ENCODE peak calls at places on chromosomes 3 and 15, in six cellular contexts. A is H1, H is WTC11, J is K562, K is A549, I is HepG2. N is an unnamed sample.

GRCh38 chr3:51538459-51539290 is at the start of gene RAD54L2:
- DNase-seq in A (peak; percentile 33), H (peak; percentile 85), J (peak; percentile 85), K (peak; percentile 67), I (peak; percentile 61), N (peak; percentile 86)

GRCh38 chr3:139718415-139718814 is 40.6 kb upstream of the NMNAT3 start:
- DNase-seq in A (peak; percentile 21), H (peak; percentile 60), J (peak; percentile 11), K (peak; percentile 25), I (peak; percentile 18), N (no peak)

GRCh38 chr3:106302451-106303221 is 433.8 kb upstream of the CBLB start:
- DNase-seq in A (no peak), H (no peak), J (no peak), K (no peak), I (no peak), N (no peak)

GRCh38 chr3:161920196-161920595 is 423.6 kb downstream of the OTOL1 start:
- DNase-seq in A (no peak), H (no peak), J (no peak), K (no peak), I (no peak), N (no peak)

GRCh38 chr3:32797776-32798175 is 20.0 kb upstream of the TRIM71 start:
- DNase-seq in A (no peak), H (no peak), J (no peak), K (no peak), I (no peak), N (no peak)

GRCh38 chr3:136249091-136249490 is 1.0 kb upstream of the PCCB start:
- DNase-seq in A (no peak), H (no peak), J (no peak), K (no peak), I (peak; percentile 32), N (no peak)

GRCh38 chr15:76823903-76824302 is 81.2 kb downstream of the SCAPER start:
- DNase-seq in A (no peak), H (no peak), J (no peak), K (no peak), I (no peak), N (no peak)

GRCh38 chr3:120274739-120275167 is 10.3 kb downstream of the GPR156 start:
- DNase-seq in A (no peak), H (no peak), J (no peak), K (no peak), I (peak; percentile 80), N (no peak)

GRCh38 chr3:4078903-4079302 is 224.3 kb upstream of the SETMAR start:
- DNase-seq in A (no peak), H (no peak), J (no peak), K (no peak), I (no peak), N (no peak)

GRCh38 chr15:66502491-66502890 is 2.2 kb downstream of the RPL4 start:
- DNase-seq in A (no peak), H (no peak), J (no peak), K (no peak), I (no peak), N (no peak)

GRCh38 chr3:40200754-40201316 is 108.7 kb upstream of the EIF1B start:
- DNase-seq in A (no peak), H (no peak), J (no peak), K (no peak), I (no peak), N (no peak)

GRCh38 chr15:76840830-76841460 is 64.2 kb downstream of the SCAPER start:
- DNase-seq in A (no peak), H (no peak), J (no peak), K (peak; percentile 8), I (peak; percentile 26), N (peak; percentile 51)

GRCh38 chr3:355622-356021 is 159.1 kb downstream of the CHL1 start:
- DNase-seq in A (no peak), H (no peak), J (no peak), K (no peak), I (no peak), N (no peak)

GRCh38 chr15:28942046-28942445 is 56.3 kb downstream of the APBA2 start:
- DNase-seq in A (no peak), H (no peak), J (no peak), K (no peak), I (no peak), N (no peak)

GRCh38 chr15:57053470-57053869 is 135.0 kb downstream of the TCF12 start:
- DNase-seq in A (no peak), H (no peak), J (no peak), K (no peak), I (no peak), N (no peak)

GRCh38 chr3:16808393-16809107 is 76.2 kb upstream of the PLCL2 start:
- DNase-seq in A (no peak), H (no peak), J (no peak), K (no peak), I (no peak), N (no peak)

GRCh38 chr15:63439536-63440264 is 58.1 kb upstream of the CA12 start:
- DNase-seq in A (no peak), H (no peak), J (no peak), K (no peak), I (no peak), N (no peak)

GRCh38 chr3:184602406-184603155 is 41.0 kb downstream of the EPHB3 start:
- DNase-seq in A (no peak), H (no peak), J (no peak), K (peak; percentile 9), I (no peak), N (no peak)

GRCh38 chr3:8629151-8630021 is 15.2 kb downstream of the SSUH2 start:
- DNase-seq in A (no peak), H (no peak), J (peak; percentile 93), K (peak; percentile 89), I (no peak), N (peak; percentile 45)

GRCh38 chr15:56052389-56053045 is 59.1 kb upstream of the NEDD4 start:
- DNase-seq in A (no peak), H (no peak), J (peak; percentile 19), K (peak; percentile 75), I (peak; percentile 13), N (peak; percentile 56)

GRCh38 chr3:107235193-107235922 is 141.9 kb upstream of the CCDC54 start:
- DNase-seq in A (no peak), H (no peak), J (no peak), K (no peak), I (peak; percentile 3), N (no peak)

GRCh38 chr15:69979269-69979668 is 118.4 kb downstream of the TLE3 start:
- DNase-seq in A (no peak), H (peak; percentile 21), J (no peak), K (peak; percentile 64), I (peak; percentile 23), N (no peak)

GRCh38 chr3:189337672-189338071 is 165.9 kb downstream of the TPRG1 start:
- DNase-seq in A (no peak), H (no peak), J (no peak), K (no peak), I (no peak), N (no peak)

GRCh38 chr3:122560680-122561079 is 3.4 kb downstream of the PARP9 start:
- DNase-seq in A (no peak), H (no peak), J (peak; percentile 8), K (peak; percentile 58), I (peak; percentile 58), N (peak; percentile 64)

GRCh38 chr3:101495552-101495951 is 17.5 kb downstream of the SENP7 start:
- DNase-seq in A (no peak), H (no peak), J (no peak), K (no peak), I (no peak), N (no peak)

GRCh38 chr3:71652786-71653419 is 69.4 kb upstream of the FOXP1 start:
- DNase-seq in A (no peak), H (no peak), J (peak; percentile 16), K (peak; percentile 34), I (peak; percentile 50), N (peak; percentile 78)

GRCh38 chr3:35932995-35933394 is 293.7 kb downstream of the ARPP21 start:
- DNase-seq in A (no peak), H (no peak), J (no peak), K (peak; percentile 8), I (peak; percentile 46), N (peak; percentile 99)

DNA sequence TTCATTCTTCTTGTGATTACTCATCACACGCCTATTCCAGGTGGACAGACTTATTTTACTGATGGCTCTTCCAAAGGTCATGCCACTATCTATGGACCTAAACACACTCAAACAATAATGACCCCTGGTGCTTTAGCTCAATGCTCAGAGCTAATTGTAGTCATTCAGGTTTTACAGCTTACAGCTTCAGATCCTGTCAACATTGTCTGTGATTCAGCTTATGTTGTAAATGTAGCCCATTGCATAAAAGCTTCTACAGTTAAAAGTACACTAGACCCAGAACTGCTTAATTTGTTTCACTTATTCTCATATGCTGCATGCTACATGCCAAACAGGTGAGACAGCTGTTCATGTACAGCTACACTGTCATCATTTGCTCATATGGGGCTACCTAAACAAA is 49.2 kb downstream of the LSM3 start:
- DNase-seq in A (no peak), H (no peak), J (no peak), K (no peak), I (no peak), N (no peak)
- TF ChIP-seq JUN in A (no peak), H (no peak), J (no peak), K (no peak), I (no peak), N (no peak)

DNA sequence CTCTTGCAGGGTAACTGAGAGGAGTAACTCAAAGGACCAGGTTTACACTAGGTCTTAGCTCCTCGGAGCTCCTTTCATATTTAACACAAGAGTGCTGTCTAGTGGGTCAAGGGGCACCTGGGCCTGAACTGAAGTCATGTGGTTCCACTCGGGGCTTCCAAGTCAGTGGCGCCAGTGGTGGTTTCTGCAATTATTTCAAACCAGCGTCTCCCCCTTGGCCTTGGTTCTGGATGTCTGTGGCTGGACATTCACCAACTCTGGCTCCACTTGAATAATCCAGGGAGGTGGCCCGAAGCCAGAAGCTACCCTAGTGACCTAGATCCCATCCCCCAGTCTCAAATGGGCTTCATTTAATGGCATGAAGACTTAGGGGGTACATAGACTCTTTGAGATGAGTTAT is 144.3 kb upstream of the ADAMTS9 start:
- DNase-seq in A (no peak), H (no peak), J (no peak), K (no peak), I (no peak), N (no peak)
- TF ChIP-seq JUN in A (no peak), H (no peak), J (no peak), K (no peak), I (no peak), N (no peak)

GRCh38 chr3:177150970-177151627 is 46.2 kb downstream of the TBL1XR1 start:
- DNase-seq in A (no peak), H (no peak), J (no peak), K (no peak), I (peak; percentile 18), N (peak; percentile 76)
- TF ChIP-seq JUN in A (no peak), H (no peak), J (no peak), K (no peak), I (no peak), N (no peak)

GRCh38 chr3:18389108-18389733 is 35.9 kb downstream of the SATB1 start:
- DNase-seq in A (no peak), H (no peak), J (no peak), K (no peak), I (peak; percentile 3), N (peak; percentile 33)

GRCh38 chr3:18390024-18390660 is 35.0 kb downstream of the SATB1 start:
- DNase-seq in A (no peak), H (no peak), J (no peak), K (no peak), I (no peak), N (no peak)

GRCh38 chr3:18385706-18386105 is 39.4 kb downstream of the SATB1 start:
- DNase-seq in A (no peak), H (no peak), J (no peak), K (no peak), I (no peak), N (no peak)

GRCh38 chr3:18382760-18383369 is 42.3 kb downstream of the SATB1 start:
- DNase-seq in A (no peak), H (no peak), J (no peak), K (no peak), I (no peak), N (no peak)

GRCh38 chr3:18386274-18386673 is 38.9 kb downstream of the SATB1 start:
- DNase-seq in A (no peak), H (no peak), J (no peak), K (no peak), I (no peak), N (no peak)
- TF ChIP-seq JUN in A (no peak), H (no peak), J (no peak), K (no peak), I (no peak), N (no peak)

N was measured in endothelial cell of umbilical vein.